ENCODE peak calls at places on chromosomes 11 and 22, in seven cellular contexts. S is Peyer's patch, W is lower leg skin, M is astrocyte, N is sigmoid colon, K is psoas muscle, O is choroid plexus epithelial cell. P is an unnamed sample.

GRCh38 chr11:22337571-22338464 is at the start of gene SLC17A6:
- DNase-seq in S (no peak), W (no peak), M (peak; percentile 16), N (no peak), K (no peak), O (peak; percentile 42), P (peak; percentile 55)

GRCh38 chr11:89293966-89294679 is 116.4 kb downstream of the TYR start:
- DNase-seq in S (peak; percentile 38), W (no peak), M (peak; percentile 29), N (peak; percentile 53), K (no peak), O (peak; percentile 58), P (peak; percentile 27)

GRCh38 chr11:1199689-1200610 is 22.9 kb upstream of the MUC5B start:
- DNase-seq in S (peak; percentile 46), W (no peak), M (no peak), N (peak; percentile 55), K (peak; percentile 9), O (no peak), P (no peak)

GRCh38 chr11:108871152-108871551 is 206.3 kb downstream of the DDX10 start:
- DNase-seq in S (no peak), W (no peak), M (peak; percentile 62), N (no peak), K (no peak), O (peak; percentile 88), P (peak; percentile 78)

GRCh38 chr22:50696799-50697561 is 24.4 kb downstream of the SHANK3 start:
- DNase-seq in S (peak; percentile 51), W (no peak), M (no peak), N (peak; percentile 64), K (peak; percentile 23), O (peak; percentile 14), P (no peak)

GRCh38 chr11:134539285-134539684 is 127.2 kb upstream of the B3GAT1 start:
- DNase-seq in S (no peak), W (no peak), M (no peak), N (peak; percentile 29), K (no peak), O (no peak), P (no peak)

GRCh38 chr22:28366856-28367255 is 312.8 kb downstream of the TTC28 start:
- DNase-seq in S (no peak), W (no peak), M (no peak), N (no peak), K (no peak), O (no peak), P (no peak)

GRCh38 chr22:48315415-48316244 is 1512.0 kb downstream of the BRD1 start:
- DNase-seq in S (peak; percentile 37), W (no peak), M (no peak), N (peak; percentile 62), K (no peak), O (no peak), P (no peak)

GRCh38 chr22:46948411-46949144 is 186.1 kb downstream of the TBC1D22A start:
- DNase-seq in S (no peak), W (no peak), M (no peak), N (no peak), K (no peak), O (no peak), P (no peak)

GRCh38 chr11:6273188-6273587 is 13.6 kb downstream of the CCKBR start:
- DNase-seq in S (no peak), W (no peak), M (no peak), N (no peak), K (no peak), O (no peak), P (no peak)

GRCh38 chr11:5476184-5476819 is 12.2 kb upstream of the OR52D1 start:
- DNase-seq in S (no peak), W (no peak), M (peak; percentile 13), N (no peak), K (no peak), O (peak; percentile 74), P (peak; percentile 71)

GRCh38 chr11:87081358-87081757 is 43.6 kb downstream of the TMEM135 start:
- DNase-seq in S (no peak), W (no peak), M (no peak), N (no peak), K (no peak), O (no peak), P (no peak)

GRCh38 chr11:131796541-131796940 is 426.1 kb downstream of the NTM start:
- DNase-seq in S (no peak), W (no peak), M (no peak), N (no peak), K (no peak), O (no peak), P (no peak)

GRCh38 chr11:76666408-76666807 is 4.1 kb downstream of the LRRC32 start:
- DNase-seq in S (peak; percentile 50), W (no peak), M (no peak), N (peak; percentile 69), K (peak; percentile 60), O (peak; percentile 56), P (peak; percentile 50)

GRCh38 chr11:70682760-70683159 is 284.4 kb downstream of the CTTN start:
- DNase-seq in S (no peak), W (no peak), M (no peak), N (no peak), K (no peak), O (no peak), P (no peak)

GRCh38 chr11:27194976-27195375 is 154.4 kb downstream of the BBOX1 start:
- DNase-seq in S (no peak), W (no peak), M (peak; percentile 61), N (no peak), K (no peak), O (no peak), P (no peak)

GRCh38 chr11:130897262-130898182 is 18.8 kb downstream of the SNX19 start:
- DNase-seq in S (no peak), W (peak; percentile 36), M (peak; percentile 99), N (peak; percentile 96), K (peak; percentile 65), O (peak; percentile 64), P (peak; percentile 98)

GRCh38 chr22:44045171-44045570 is 21.1 kb downstream of the PARVB start:
- DNase-seq in S (no peak), W (no peak), M (peak; percentile 61), N (no peak), K (no peak), O (no peak), P (no peak)

GRCh38 chr22:21447694-21448402 is 19.3 kb upstream of the TMEM191C start:
- DNase-seq in S (no peak), W (peak; percentile 10), M (no peak), N (peak; percentile 61), K (peak; percentile 10), O (no peak), P (no peak)

GRCh38 chr11:65380460-65381126 is 1.9 kb downstream of the SLC25A45 start:
- DNase-seq in S (peak; percentile 77), W (no peak), M (no peak), N (no peak), K (no peak), O (no peak), P (no peak)

GRCh38 chr11:10973416-10973815 is 115.6 kb upstream of the ZBED5 start:
- DNase-seq in S (no peak), W (no peak), M (no peak), N (no peak), K (no peak), O (no peak), P (no peak)

GRCh38 chr11:43992834-43993637 is 50.6 kb downstream of the C11orf96 start:
- DNase-seq in S (no peak), W (no peak), M (no peak), N (peak; percentile 74), K (no peak), O (peak; percentile 35), P (peak; percentile 46)

GRCh38 chr22:20904008-20904979 is 12.9 kb upstream of the CRKL start:
- DNase-seq in S (no peak), W (peak; percentile 59), M (peak; percentile 94), N (no peak), K (no peak), O (peak; percentile 98), P (peak; percentile 99)

GRCh38 chr22:45638834-45639746 is 32.5 kb upstream of the ATXN10 start:
- DNase-seq in S (peak; percentile 60), W (peak; percentile 53), M (peak; percentile 55), N (peak; percentile 81), K (peak; percentile 74), O (peak; percentile 62), P (peak; percentile 66)

DNA sequence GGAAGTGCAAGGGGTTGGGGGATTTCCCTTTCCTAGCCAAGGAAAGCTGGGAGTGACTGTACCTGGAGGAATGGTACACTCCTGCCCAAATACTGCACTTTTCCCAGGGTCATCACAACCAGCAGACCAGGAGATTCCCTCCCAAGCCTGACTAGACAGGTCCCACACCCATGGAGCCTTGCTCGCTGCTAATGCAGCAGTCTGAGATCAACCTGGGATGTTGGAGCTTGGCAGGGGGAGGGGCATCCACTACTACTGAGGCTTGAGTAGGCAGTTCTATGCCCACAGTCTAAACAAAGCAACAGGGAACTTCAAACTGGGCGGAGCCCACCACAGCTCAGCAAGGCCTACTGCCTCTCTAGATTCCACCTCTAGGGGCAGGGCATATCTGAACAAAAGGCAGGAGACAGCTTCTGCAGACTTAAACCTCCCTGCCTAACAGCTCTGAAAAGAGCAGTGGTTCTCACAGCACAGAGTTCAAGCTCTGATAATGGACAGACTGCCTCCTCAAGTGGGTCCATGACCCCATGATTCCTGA is 58.5 kb downstream of the SLC22A9 start:
- DNase-seq in S (no peak), W (no peak), M (no peak), N (no peak), K (no peak), O (no peak), P (no peak)
- TF ChIP-seq CTCF in S (no peak), W (no peak), M (no peak), N (no peak), K (no peak), O (no peak), P (no peak)

GRCh38 chr11:112670806-112671570 is 290.2 kb upstream of the NCAM1 start:
- DNase-seq in S (no peak), W (no peak), M (no peak), N (no peak), K (no peak), O (no peak), P (no peak)
- H3K4me3 ChIP-seq in S (no peak overlapping the region), W (no peak overlapping the region), M (no peak overlapping the region), N (no peak overlapping the region), K (no peak overlapping the region), O (no peak overlapping the region), P (no peak overlapping the region)

GRCh38 chr11:69014084-69014935 is 1.3 kb upstream of the MRGPRF start:
- DNase-seq in S (no peak), W (no peak), M (no peak), N (peak; percentile 96), K (no peak), O (peak; percentile 34), P (no peak)

GRCh38 chr11:69014936-69015549 is 2.0 kb upstream of the MRGPRF start:
- DNase-seq in S (no peak), W (no peak), M (no peak), N (no peak), K (no peak), O (no peak), P (no peak)

GRCh38 chr11:69011624-69012091 is 1.4 kb downstream of the MRGPRF start:
- DNase-seq in S (peak; percentile 34), W (no peak), M (no peak), N (no peak), K (no peak), O (no peak), P (no peak)

GRCh38 chr11:69012092-69013008 is 696 bp downstream of the MRGPRF start:
- DNase-seq in S (peak; percentile 31), W (no peak), M (no peak), N (peak; percentile 87), K (no peak), O (peak; percentile 42), P (no peak)

GRCh38 chr11:69013009-69013951 is at the start of gene MRGPRF:
- DNase-seq in S (peak; percentile 71), W (peak; percentile 80), M (peak; percentile 67), N (peak; percentile 100), K (peak; percentile 94), O (peak; percentile 58), P (peak; percentile 53)
- TF ChIP-seq CTCF in S (peak; percentile 3), W (no peak), M (peak; percentile 11), N (peak; percentile 79), K (peak; percentile 24), O (peak; percentile 59), P (peak; percentile 52)

GRCh38 chr11:94133752-94134151 is 5.1 kb downstream of the PANX1 start:
- DNase-seq in S (no peak), W (no peak), M (no peak), N (no peak), K (no peak), O (no peak), P (no peak)
- H3K4me3 ChIP-seq in S (no peak overlapping the region), W (no peak overlapping the region), M (no peak overlapping the region), N (no peak overlapping the region), K (no peak overlapping the region), O (no peak overlapping the region), P (no peak overlapping the region)